ENCODE peak calls at places on chromosomes 5 and 9, in four cellular contexts. One of them, this sample, is unnamed.

GRCh38 chr5:175652741-175653663 is 4.9 kb upstream of the HRH2 start:
- DNase-seq in mesendoderm: no peak
- DNase-seq in IMR-90: no peak
- DNase-seq in mesenchymal stem cell: no peak
- DNase-seq in this sample: no peak

GRCh38 chr9:91945277-91946074 is 4.6 kb downstream of the ROR2 start:
- DNase-seq in mesendoderm: peak
- DNase-seq in IMR-90: peak
- DNase-seq in mesenchymal stem cell: peak
- DNase-seq in this sample: no peak

GRCh38 chr9:130756037-130756436 is 62.5 kb downstream of the EXOSC2 start:
- DNase-seq in mesendoderm: no peak
- DNase-seq in IMR-90: no peak
- DNase-seq in mesenchymal stem cell: peak
- DNase-seq in this sample: no peak

GRCh38 chr5:119928974-119929373 is 299.6 kb downstream of the FAM170A start:
- DNase-seq in mesendoderm: no peak
- DNase-seq in IMR-90: no peak
- DNase-seq in mesenchymal stem cell: no peak
- DNase-seq in this sample: no peak

GRCh38 chr9:35557330-35557729 is 47.7 kb upstream of the TESK1 start:
- DNase-seq in mesendoderm: no peak
- DNase-seq in IMR-90: no peak
- DNase-seq in mesenchymal stem cell: no peak
- DNase-seq in this sample: no peak

GRCh38 chr5:19577882-19578281 is 410.1 kb downstream of the CDH18 start:
- DNase-seq in mesendoderm: peak
- DNase-seq in IMR-90: no peak
- DNase-seq in mesenchymal stem cell: no peak
- DNase-seq in this sample: no peak

GRCh38 chr5:35920890-35921289 is 17.5 kb downstream of the CAPSL start:
- DNase-seq in mesendoderm: peak
- DNase-seq in IMR-90: no peak
- DNase-seq in mesenchymal stem cell: peak
- DNase-seq in this sample: no peak

GRCh38 chr5:141814064-141814982 is 63.9 kb downstream of the PCDH1 start:
- DNase-seq in mesendoderm: peak
- DNase-seq in IMR-90: no peak
- DNase-seq in mesenchymal stem cell: peak
- DNase-seq in this sample: peak

GRCh38 chr5:149450199-149450598 is 71.1 kb upstream of the IL17B start:
- DNase-seq in mesendoderm: no peak
- DNase-seq in IMR-90: peak
- DNase-seq in mesenchymal stem cell: peak
- DNase-seq in this sample: no peak

GRCh38 chr5:174317261-174317894 is 271.9 kb downstream of the NSG2 start:
- DNase-seq in mesendoderm: peak
- DNase-seq in IMR-90: peak
- DNase-seq in mesenchymal stem cell: peak
- DNase-seq in this sample: peak

GRCh38 chr5:26807231-26808199 is 230.9 kb downstream of the CDH9 start:
- DNase-seq in mesendoderm: peak
- DNase-seq in IMR-90: no peak
- DNase-seq in mesenchymal stem cell: no peak
- DNase-seq in this sample: no peak
- H4K8ac ChIP-seq in mesendoderm: no peak
- H4K8ac ChIP-seq in IMR-90: no peak
- H4K8ac ChIP-seq in mesenchymal stem cell: no peak
- H4K8ac ChIP-seq in this sample: peak

GRCh38 chr9:114228034-114228808 is 72.9 kb downstream of the COL27A1 start:
- DNase-seq in mesendoderm: no peak
- DNase-seq in IMR-90: no peak
- DNase-seq in mesenchymal stem cell: no peak
- DNase-seq in this sample: no peak
- H4K8ac ChIP-seq in mesendoderm: no peak
- H4K8ac ChIP-seq in IMR-90: no peak
- H4K8ac ChIP-seq in mesenchymal stem cell: no peak
- H4K8ac ChIP-seq in this sample: no peak

DNA sequence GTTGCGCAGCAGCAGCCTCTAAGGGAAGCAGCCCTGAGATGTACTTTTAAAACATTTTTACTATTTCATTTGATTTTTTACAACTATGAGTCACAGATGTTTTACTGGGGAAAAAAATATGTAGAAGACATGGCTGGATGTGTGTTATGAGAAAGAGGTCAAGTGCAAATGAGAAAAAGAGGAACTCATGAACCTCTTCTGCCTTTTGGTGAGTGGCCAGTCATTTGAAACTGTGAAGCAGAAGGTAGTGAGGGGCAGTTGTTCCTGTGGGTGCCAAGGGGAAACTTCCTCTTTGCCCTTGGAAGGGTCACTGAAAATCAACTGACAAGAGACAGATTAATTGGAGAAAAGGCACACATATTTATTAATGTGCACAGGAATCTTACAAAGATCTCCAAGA is 31.3 kb upstream of the SYK start:
- DNase-seq in mesendoderm: no peak
- DNase-seq in IMR-90: no peak
- DNase-seq in mesenchymal stem cell: no peak
- DNase-seq in this sample: no peak
- H4K8ac ChIP-seq in mesendoderm: no peak
- H4K8ac ChIP-seq in IMR-90: no peak
- H4K8ac ChIP-seq in mesenchymal stem cell: no peak
- H4K8ac ChIP-seq in this sample: no peak

GRCh38 chr5:52943808-52944207 is 45.3 kb upstream of the ITGA2 start:
- DNase-seq in mesendoderm: no peak
- DNase-seq in IMR-90: no peak
- DNase-seq in mesenchymal stem cell: no peak
- DNase-seq in this sample: no peak
- H4K8ac ChIP-seq in mesendoderm: no peak
- H4K8ac ChIP-seq in IMR-90: no peak
- H4K8ac ChIP-seq in mesenchymal stem cell: no peak
- H4K8ac ChIP-seq in this sample: no peak

DNA sequence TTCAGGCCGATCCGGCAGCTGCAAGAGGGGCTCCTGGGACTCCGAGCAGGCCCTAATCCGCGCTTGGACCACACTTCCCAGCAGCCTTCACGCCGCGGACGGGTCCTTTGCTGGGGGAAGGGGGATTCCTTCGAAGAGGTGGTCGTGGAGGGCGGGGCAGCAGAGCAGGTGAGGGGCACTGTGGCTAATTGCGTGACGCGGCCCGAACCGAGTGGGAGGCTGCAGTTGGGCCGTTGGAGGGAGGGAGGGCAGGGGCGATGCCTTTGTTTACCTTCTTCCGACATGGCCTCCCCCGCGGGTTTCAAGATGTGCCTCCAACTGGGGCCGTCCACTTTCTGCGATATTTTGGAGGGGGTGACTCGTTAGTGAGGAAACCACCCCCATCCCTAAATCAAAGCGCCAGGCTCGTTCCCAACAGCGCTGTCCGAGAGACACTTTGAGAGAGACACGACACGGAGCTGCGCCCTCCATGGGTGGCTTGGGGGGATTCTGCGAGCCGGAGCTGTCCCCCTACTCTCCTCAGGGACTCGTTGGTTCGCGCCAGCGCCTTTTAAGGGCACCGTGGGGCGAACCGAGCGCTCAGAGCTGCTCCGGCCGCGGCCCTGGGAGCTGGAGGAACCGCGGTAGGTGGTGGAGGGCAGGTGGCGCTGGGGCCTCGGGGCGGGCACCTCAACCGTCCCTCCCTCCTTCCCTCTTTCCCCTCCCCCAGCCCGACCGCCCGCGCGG is at the start of gene FAM53C:
- DNase-seq in mesendoderm: peak
- DNase-seq in IMR-90: peak
- DNase-seq in mesenchymal stem cell: peak
- DNase-seq in this sample: peak
- H4K8ac ChIP-seq in mesendoderm: no peak
- H4K8ac ChIP-seq in IMR-90: peak
- H4K8ac ChIP-seq in mesenchymal stem cell: peak
- H4K8ac ChIP-seq in this sample: peak

GRCh38 chr9:73869261-73869660 is 627.9 kb upstream of the RORB start:
- DNase-seq in mesendoderm: no peak
- DNase-seq in IMR-90: no peak
- DNase-seq in mesenchymal stem cell: peak
- DNase-seq in this sample: no peak

GRCh38 chr9:73866451-73866850 is 630.7 kb upstream of the RORB start:
- DNase-seq in mesendoderm: no peak
- DNase-seq in IMR-90: no peak
- DNase-seq in mesenchymal stem cell: peak
- DNase-seq in this sample: no peak

GRCh38 chr9:73872693-73873092 is 624.4 kb upstream of the RORB start:
- DNase-seq in mesendoderm: no peak
- DNase-seq in IMR-90: no peak
- DNase-seq in mesenchymal stem cell: no peak
- DNase-seq in this sample: no peak

GRCh38 chr9:73871636-73872035 is 625.5 kb upstream of the RORB start:
- DNase-seq in mesendoderm: peak
- DNase-seq in IMR-90: no peak
- DNase-seq in mesenchymal stem cell: no peak
- DNase-seq in this sample: no peak
- H4K8ac ChIP-seq in mesendoderm: no peak
- H4K8ac ChIP-seq in IMR-90: no peak
- H4K8ac ChIP-seq in mesenchymal stem cell: no peak
- H4K8ac ChIP-seq in this sample: no peak

DNA sequence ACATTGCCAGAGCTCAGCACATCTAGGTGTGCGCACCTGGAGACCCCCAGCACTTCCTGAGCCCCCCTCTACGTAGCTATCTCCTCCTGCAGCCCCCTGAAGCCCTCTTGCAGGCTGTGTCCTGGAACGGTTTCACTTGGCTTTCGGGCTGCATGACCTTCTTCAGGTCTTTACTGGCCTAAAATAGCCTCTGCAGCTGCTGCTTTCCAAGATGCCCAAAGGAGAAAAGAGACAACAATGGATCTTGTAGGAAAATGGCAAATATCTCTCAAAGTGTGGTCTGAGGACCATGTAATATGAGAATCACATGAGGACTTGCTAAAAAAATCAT is 6.6 kb upstream of the ERMP1 start:
- DNase-seq in mesendoderm: no peak
- DNase-seq in IMR-90: no peak
- DNase-seq in mesenchymal stem cell: no peak
- DNase-seq in this sample: no peak
- H4K8ac ChIP-seq in mesendoderm: no peak
- H4K8ac ChIP-seq in IMR-90: no peak
- H4K8ac ChIP-seq in mesenchymal stem cell: peak
- H4K8ac ChIP-seq in this sample: no peak